ENCODE peak calls at places on chromosomes 6 and 20, in six cellular contexts. L is effector memory CD4-positive, alpha-beta T cell; G is AG04450; X is esophagus squamous epithelium; V is stomach; E is hepatocyte. W is an unnamed sample. For H3K27me3, the result is how much of the 10 kb centered on the place peaks cover.

GRCh38 chr20:64146301-64146935 is 17.8 kb upstream of the MYT1 start:
- DNase-seq in L (no peak), G (no peak), X (no peak), V (no peak), E (no peak), W (no peak)

GRCh38 chr6:98295776-98296175 is 538.6 kb upstream of the POU3F2 start:
- DNase-seq in L (no peak), G (no peak), X (no peak), V (no peak), E (no peak), W (no peak)

GRCh38 chr6:116764557-116764960 is 960 bp downstream of the FAM162B start:
- DNase-seq in L (no peak), G (no peak), X (no peak), V (no peak), E (peak), W (no peak)

GRCh38 chr6:131182991-131183425 is 47.7 kb downstream of the AKAP7 start:
- DNase-seq in L (no peak), G (no peak), X (no peak), V (no peak), E (peak), W (no peak)

GRCh38 chr6:74420221-74420620 is 724.2 kb downstream of the CD109 start:
- DNase-seq in L (no peak), G (no peak), X (no peak), V (no peak), E (peak), W (no peak)

GRCh38 chr6:13615802-13616140 is 636 bp downstream of the NOL7 start:
- DNase-seq in L (peak), G (no peak), X (no peak), V (peak), E (peak), W (peak)

GRCh38 chr6:167786859-167787675 is 39.6 kb upstream of the AFDN start:
- DNase-seq in L (no peak), G (no peak), X (no peak), V (no peak), E (no peak), W (no peak)

GRCh38 chr6:164079275-164079600 is 664.7 kb downstream of the QKI start:
- DNase-seq in L (no peak), G (no peak), X (no peak), V (no peak), E (no peak), W (no peak)

GRCh38 chr6:107713214-107713962 is 110.7 kb downstream of the SCML4 start:
- DNase-seq in L (no peak), G (no peak), X (no peak), V (no peak), E (no peak), W (no peak)

GRCh38 chr6:22062807-22063408 is 233.9 kb downstream of the PRL start:
- DNase-seq in L (no peak), G (no peak), X (no peak), V (no peak), E (no peak), W (no peak)

GRCh38 chr6:129516787-129517186 is 193.2 kb downstream of the ARHGAP18 start:
- DNase-seq in L (no peak), G (no peak), X (no peak), V (no peak), E (no peak), W (no peak)

GRCh38 chr6:129517288-129517687 is 192.7 kb downstream of the ARHGAP18 start:
- DNase-seq in L (no peak), G (no peak), X (no peak), V (no peak), E (no peak), W (no peak)

GRCh38 chr6:129515004-129515403 is 195.0 kb downstream of the ARHGAP18 start:
- DNase-seq in L (no peak), G (no peak), X (no peak), V (no peak), E (no peak), W (no peak)

GRCh38 chr6:129513471-129513870 is 196.5 kb downstream of the ARHGAP18 start:
- DNase-seq in L (no peak), G (no peak), X (no peak), V (no peak), E (no peak), W (no peak)

DNA sequence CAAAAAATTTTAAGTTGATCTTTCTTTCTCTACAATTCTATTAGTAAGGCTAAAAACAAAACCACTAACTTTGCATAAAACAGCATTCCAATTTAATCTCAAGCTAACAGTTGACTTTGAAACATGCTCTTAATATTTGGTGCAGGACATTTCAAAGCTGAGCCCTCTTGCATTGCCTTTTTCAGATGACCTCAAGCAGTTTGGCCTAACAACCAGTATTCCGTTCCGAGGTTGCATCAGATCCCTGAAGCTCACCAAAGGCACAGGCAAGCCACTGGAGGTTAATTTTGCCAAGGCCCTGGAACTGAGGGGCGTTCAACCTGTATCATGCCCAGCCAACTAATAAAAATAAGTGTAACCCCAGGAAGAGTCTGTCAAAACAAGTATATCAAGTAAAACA is 194.0 kb downstream of the ARHGAP18 start:
- DNase-seq in L (no peak), G (no peak), X (no peak), V (no peak), E (no peak), W (no peak)
- H3K27me3 ChIP-seq in L (under half), G (under half), X (under half), V (under half), E (under half), W (under half)

GRCh38 chr6:135360222-135360621 is 137.3 kb downstream of the AHI1 start:
- DNase-seq in L (no peak), G (no peak), X (no peak), V (no peak), E (no peak), W (no peak)
- H3K27me3 ChIP-seq in L (under half), G (under half), X (under half), V (under half), E (under half), W (under half)

DNA sequence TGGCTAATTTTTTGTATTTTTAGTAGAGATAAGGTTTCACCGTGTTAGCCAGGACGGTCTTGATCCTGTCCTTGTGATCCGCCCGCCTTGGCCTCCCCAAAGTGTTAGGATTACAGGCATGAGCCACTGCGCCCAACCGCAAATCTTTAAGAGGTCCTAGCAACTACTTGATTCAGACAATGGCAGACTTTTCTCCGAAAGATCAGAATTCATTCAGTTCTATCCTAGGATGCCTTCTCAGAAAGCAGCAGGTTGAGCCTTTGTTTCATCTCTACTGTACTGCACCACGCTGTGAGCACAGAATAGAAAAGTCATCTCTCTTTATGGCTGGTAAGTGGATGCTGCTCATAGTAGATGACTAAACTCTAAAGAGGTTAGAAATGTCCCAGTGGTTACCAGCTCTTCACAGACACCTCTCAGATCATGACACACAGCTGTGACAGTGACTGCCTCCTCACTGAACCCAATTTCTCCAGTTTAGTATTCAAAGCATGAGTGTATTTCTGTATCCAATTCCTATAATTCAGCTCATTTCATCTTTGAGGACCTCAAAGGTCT is 6.0 kb upstream of the HSF2 start:
- DNase-seq in L (no peak), G (no peak), X (no peak), V (no peak), E (no peak), W (no peak)
- H3K27me3 ChIP-seq in L (under half), G (under half), X (under half), V (under half), E (under half), W (under half)

GRCh38 chr20:58622671-58623578 is 28.2 kb upstream of the STX16 start:
- DNase-seq in L (no peak), G (no peak), X (no peak), V (no peak), E (no peak), W (no peak)

GRCh38 chr20:58626076-58626475 is 25.0 kb upstream of the STX16 start:
- DNase-seq in L (no peak), G (no peak), X (no peak), V (no peak), E (no peak), W (no peak)

GRCh38 chr20:58623579-58624473 is 27.3 kb upstream of the STX16 start:
- DNase-seq in L (no peak), G (peak), X (no peak), V (no peak), E (peak), W (peak)

GRCh38 chr20:58625585-58625984 is 25.5 kb upstream of the STX16 start:
- DNase-seq in L (no peak), G (no peak), X (no peak), V (no peak), E (no peak), W (no peak)

GRCh38 chr20:58624687-58625086 is 26.4 kb upstream of the STX16 start:
- DNase-seq in L (no peak), G (no peak), X (no peak), V (no peak), E (no peak), W (no peak)
- H3K27me3 ChIP-seq in L (under half), G (under half), X (under half), V (under half), E (under half), W (under half)

GRCh38 chr6:27870486-27870885 is 41.7 kb downstream of the OR2B2 start:
- DNase-seq in L (no peak), G (no peak), X (no peak), V (no peak), E (no peak), W (no peak)

GRCh38 chr6:27873101-27874030 is 38.8 kb downstream of the OR2B2 start:
- DNase-seq in L (peak), G (no peak), X (no peak), V (peak), E (peak), W (peak)

GRCh38 chr6:27872634-27873028 is 39.6 kb downstream of the OR2B2 start:
- DNase-seq in L (no peak), G (no peak), X (no peak), V (no peak), E (no peak), W (no peak)

GRCh38 chr6:27867941-27868705 is 44.1 kb downstream of the OR2B2 start:
- DNase-seq in L (no peak), G (no peak), X (no peak), V (no peak), E (no peak), W (no peak)

DNA sequence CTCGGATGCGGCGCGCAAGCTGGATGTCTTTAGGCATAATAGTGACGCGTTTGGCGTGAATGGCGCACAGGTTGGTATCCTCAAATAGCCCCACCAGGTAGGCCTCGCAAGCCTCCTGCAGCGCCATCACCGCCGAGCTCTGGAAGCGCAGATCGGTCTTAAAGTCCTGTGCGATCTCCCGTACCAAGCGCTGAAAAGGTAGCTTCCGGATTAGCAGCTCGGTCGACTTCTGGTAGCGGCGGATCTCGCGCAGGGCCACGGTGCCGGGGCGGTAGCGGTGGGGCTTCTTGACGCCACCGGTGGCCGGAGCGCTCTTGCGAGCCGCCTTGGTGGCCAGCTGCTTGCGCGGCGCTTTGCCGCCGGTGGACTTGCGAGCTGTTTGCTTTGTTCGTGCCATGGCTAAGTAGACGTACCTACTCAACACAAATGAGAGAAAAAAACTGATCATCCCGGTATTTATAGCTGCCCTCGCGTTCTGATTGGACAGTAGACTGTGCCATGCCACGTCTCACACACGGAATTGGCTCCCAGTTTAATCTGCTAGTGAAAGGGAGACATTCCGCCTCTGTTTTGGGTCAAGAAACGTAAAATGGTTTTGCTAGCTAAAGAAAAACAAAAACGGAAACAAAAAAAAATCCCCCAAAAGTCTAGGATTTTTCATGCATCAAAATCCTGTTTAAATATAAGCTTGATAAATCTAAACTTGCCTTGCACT is 40.1 kb downstream of the OR2B2 start:
- DNase-seq in L (peak), G (peak), X (peak), V (peak), E (peak), W (peak)
- H3K27me3 ChIP-seq in L (under half), G (under half), X (under half), V (under half), E (under half), W (half or more)

W was measured in left ventricle myocardium inferior.